ENCODE peak calls at places on chromosomes 12 and 14, in four cellular contexts. Z, Y, T and G are unnamed samples.

GRCh38 chr14:104082807-104083206 is 2.7 kb upstream of the ASPG start:
- DNase-seq in Z (peak), Y (no peak), T (no peak), G (no peak)

GRCh38 chr12:112854344-112854743 is 52.4 kb upstream of the OAS1 start:
- DNase-seq in Z (no peak), Y (no peak), T (no peak), G (no peak)

GRCh38 chr12:1056390-1056789 is 65.4 kb downstream of the ERC1 start:
- DNase-seq in Z (no peak), Y (no peak), T (no peak), G (no peak)

GRCh38 chr12:39846971-39847661 is 227.5 kb upstream of the ABCD2 start:
- DNase-seq in Z (no peak), Y (peak), T (no peak), G (no peak)

GRCh38 chr14:81206115-81206514 is 14.6 kb downstream of the GTF2A1 start:
- DNase-seq in Z (no peak), Y (peak), T (no peak), G (no peak)

GRCh38 chr14:58898655-58899316 is 261.0 kb downstream of the DACT1 start:
- DNase-seq in Z (no peak), Y (peak), T (no peak), G (no peak)

GRCh38 chr14:81594012-81594411 is 60.4 kb upstream of the SEL1L start:
- DNase-seq in Z (no peak), Y (no peak), T (peak), G (no peak)

GRCh38 chr12:95074766-95075165 is 1.3 kb upstream of the NR2C1 start:
- DNase-seq in Z (no peak), Y (no peak), T (peak), G (no peak)

GRCh38 chr14:93688239-93688666 is 100.0 kb downstream of the PRIMA1 start:
- DNase-seq in Z (no peak), Y (no peak), T (no peak), G (no peak)

GRCh38 chr12:48924617-48925217 is 575 bp downstream of the FKBP11 start:
- DNase-seq in Z (peak), Y (peak), T (peak), G (peak)

GRCh38 chr14:102541771-102542170 is 32.2 kb upstream of the ANKRD9 start:
- DNase-seq in Z (no peak), Y (no peak), T (no peak), G (no peak)

GRCh38 chr14:102949801-102950451 is 27.5 kb downstream of the AMN start:
- DNase-seq in Z (no peak), Y (peak), T (no peak), G (no peak)

GRCh38 chr14:86196476-86196875 is 666.5 kb downstream of the FLRT2 start:
- DNase-seq in Z (no peak), Y (peak), T (peak), G (no peak)

GRCh38 chr14:96064866-96065265 is 25.7 kb downstream of the C14orf132 start:
- DNase-seq in Z (no peak), Y (no peak), T (no peak), G (no peak)

GRCh38 chr12:95322335-95322734 is 104.7 kb downstream of the VEZT start:
- DNase-seq in Z (no peak), Y (peak), T (no peak), G (no peak)

GRCh38 chr12:71415336-71416231 is 24.0 kb upstream of the LGR5 start:
- DNase-seq in Z (no peak), Y (peak), T (peak), G (peak)

GRCh38 chr12:24387381-24387780 is 437.9 kb upstream of the SOX5 start:
- DNase-seq in Z (no peak), Y (no peak), T (no peak), G (no peak)

GRCh38 chr12:130557876-130558770 is 158.0 kb downstream of the RIMBP2 start:
- DNase-seq in Z (no peak), Y (no peak), T (no peak), G (no peak)

GRCh38 chr14:68616255-68616902 is 176.5 kb downstream of the ZFP36L1 start:
- DNase-seq in Z (no peak), Y (peak), T (no peak), G (peak)

GRCh38 chr12:48826209-48826855 is 8.0 kb downstream of the CACNB3 start:
- DNase-seq in Z (no peak), Y (no peak), T (no peak), G (no peak)

GRCh38 chr14:32950584-32950983 is 11.9 kb downstream of the NPAS3 start:
- DNase-seq in Z (no peak), Y (no peak), T (no peak), G (no peak)

DNA sequence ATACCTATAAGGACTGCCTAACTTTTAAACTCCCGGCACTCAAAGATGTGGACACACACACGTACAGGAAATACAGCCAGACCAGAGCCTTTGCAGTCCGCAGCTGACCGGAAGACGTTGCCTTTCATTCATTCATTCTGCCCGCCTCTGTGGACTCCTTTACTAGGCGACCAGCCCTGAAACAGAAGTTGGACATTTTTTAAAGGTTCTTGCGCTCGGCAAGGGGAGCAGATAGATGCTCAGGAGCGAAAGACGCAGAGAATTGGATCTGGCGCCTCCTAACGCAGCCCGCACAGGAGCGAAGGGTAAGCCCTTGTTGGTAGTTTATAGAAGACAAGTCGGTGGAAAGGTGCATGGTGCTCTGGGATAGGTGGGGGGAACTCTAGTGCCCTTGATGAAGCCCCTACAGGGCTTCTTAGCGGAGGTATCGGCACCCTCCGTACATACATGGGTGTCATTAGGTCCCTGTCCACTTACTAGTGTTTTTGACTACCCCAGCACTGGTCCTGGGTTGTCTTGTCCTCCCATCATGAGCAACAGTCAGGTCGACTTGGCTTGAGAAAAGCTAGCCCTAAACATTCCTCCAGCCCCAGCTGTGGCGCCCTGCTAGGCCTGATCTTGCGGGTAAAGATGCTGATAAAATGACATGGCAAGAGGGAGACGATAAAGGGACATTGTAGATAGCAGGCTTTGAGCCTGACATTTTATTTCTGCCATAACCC is at the start of gene KDM2B:
- DNase-seq in Z (peak), Y (peak), T (peak), G (peak)
- TF ChIP-seq POLR2A in Z (no peak), Y (no peak), T (no peak), G (peak)

GRCh38 chr12:57458665-57459054 is 925 bp upstream of the GLI1 start:
- DNase-seq in Z (no peak), Y (no peak), T (no peak), G (no peak)

GRCh38 chr12:57459750-57460400 is at the start of gene GLI1:
- DNase-seq in Z (no peak), Y (peak), T (peak), G (no peak)

GRCh38 chr12:57461326-57461903 is 1.8 kb downstream of the GLI1 start:
- DNase-seq in Z (peak), Y (peak), T (peak), G (peak)

GRCh38 chr12:57460457-57461325 is 1.1 kb downstream of the GLI1 start:
- DNase-seq in Z (no peak), Y (no peak), T (no peak), G (no peak)

GRCh38 chr12:57459055-57459749 is 383 bp upstream of the GLI1 start:
- DNase-seq in Z (peak), Y (peak), T (peak), G (peak)
- TF ChIP-seq POLR2A in Z (peak), Y (peak), T (no peak), G (no peak)

GRCh38 chr12:41193321-41193720 is 5.2 kb downstream of the PDZRN4 start:
- DNase-seq in Z (no peak), Y (no peak), T (no peak), G (no peak)
- TF ChIP-seq POLR2A in Z (no peak), Y (no peak), T (no peak), G (no peak)

DNA sequence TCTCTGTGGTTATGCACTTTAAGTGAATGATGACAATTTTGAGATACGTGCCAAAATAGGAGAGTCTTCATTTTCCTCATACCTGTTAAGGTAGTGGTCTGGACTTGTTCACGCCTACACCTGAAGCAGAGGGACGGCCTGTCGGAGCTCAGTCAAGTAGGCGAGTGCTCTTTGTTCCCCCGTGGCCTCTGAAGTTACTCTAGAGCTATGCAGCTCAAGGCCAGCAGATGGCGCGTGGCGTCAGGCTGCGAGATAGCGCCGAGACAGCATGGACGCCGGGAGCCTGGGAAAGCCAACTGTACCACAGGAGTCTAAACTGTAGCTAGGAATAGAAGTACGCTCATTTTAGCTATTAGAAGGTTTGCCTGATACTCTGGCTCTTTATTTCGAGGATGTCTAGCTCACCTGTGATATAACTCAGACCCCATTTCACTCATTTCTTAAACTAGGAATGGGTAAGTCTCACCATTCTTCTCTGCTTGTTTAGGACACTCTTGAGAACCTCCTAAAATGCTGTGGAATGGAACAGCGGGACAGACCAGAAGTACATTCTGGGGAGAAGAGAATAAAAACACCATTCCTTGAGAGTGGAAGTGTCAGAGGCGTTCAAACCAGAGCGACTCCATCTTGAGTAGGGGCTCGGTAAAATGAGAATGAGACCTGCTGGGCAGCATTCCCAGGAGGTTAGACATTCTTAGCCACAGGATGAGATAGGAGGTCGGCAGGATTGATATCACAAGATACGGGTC is 267.4 kb upstream of the HMGA2 start:
- DNase-seq in Z (peak), Y (peak), T (peak), G (peak)
- TF ChIP-seq POLR2A in Z (no peak), Y (peak), T (no peak), G (no peak)

DNA sequence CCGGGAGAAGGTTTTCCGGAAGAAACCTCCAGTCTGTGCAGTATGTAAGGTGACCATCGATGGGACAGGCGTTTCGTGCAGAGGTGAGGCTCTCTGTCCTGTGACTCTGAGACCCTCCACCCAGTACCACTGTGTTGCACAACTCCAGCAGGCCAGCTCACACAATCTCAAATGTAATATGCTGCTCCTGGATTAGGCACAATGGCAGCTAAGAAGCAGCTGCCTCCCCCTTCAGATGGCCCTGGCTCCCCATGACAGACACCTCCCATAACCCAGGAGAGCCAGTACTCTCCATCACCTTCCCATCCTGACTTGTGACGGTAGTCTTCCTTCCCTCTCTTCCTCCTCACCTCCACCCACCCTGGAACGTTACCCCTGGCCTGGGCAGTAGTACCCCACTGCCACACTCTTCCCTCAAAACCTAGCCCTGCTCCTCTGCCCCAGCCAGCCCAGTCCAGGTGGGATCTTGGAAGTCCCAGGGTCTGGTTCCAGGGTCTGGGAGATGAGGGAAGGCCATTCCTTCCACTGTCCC is 2.1 kb downstream of the TNS2 start:
- DNase-seq in Z (peak), Y (no peak), T (no peak), G (no peak)
- TF ChIP-seq POLR2A in Z (no peak), Y (no peak), T (no peak), G (no peak)

DNA sequence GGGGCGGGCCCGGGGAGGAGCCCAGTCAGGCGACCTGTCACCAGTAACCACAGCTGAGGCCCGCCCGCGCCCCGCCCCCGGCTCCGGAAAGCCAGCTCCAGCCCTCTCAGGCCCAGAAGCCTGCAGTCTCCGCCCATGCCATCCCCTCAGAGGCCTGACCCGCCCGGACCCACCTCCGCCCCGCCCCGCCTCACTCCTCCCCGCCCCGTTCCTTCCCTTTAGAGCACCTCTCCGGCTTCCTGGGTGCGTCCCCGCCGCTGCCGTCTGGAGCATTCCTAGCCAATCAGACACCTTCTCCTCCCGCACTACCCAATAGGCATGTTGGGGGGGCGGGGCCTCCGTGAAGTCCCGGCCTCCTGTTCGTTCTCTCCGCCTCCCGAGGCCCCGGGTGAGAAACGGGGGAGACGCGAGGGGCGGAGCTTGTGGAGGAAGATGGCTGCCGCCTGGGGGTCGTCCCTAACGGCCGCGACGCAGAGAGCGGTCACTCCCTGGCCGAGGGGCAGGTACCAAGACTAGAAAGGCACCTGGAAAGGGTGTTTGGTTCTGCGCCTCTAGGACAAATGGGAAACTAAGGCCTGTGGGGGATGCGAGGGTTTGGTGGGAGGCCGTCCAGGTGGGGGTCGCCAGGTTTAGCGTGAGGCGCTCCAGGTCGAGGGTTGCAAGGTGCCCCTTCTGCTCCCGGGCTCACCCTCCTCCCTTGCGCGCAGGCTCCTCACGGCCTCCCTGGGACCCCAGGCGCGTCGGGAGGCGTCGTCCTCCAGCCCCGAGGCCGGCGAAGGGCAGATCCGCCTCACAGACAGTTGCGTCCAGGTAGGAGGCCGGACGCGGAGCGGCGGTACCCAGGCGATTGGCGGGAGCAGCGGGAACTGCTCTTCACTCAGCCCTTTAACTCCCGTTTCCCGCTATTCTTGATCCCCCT is at the start of gene ISCA2:
- DNase-seq in Z (peak), Y (peak), T (peak), G (peak)
- TF ChIP-seq POLR2A in Z (peak), Y (peak), T (peak), G (peak)